ENCODE peak calls at places on chromosomes 13 and 19, in seven cellular contexts. X is epithelial cell of esophagus; W is ELF-1; A is activated CD8-positive, alpha-beta T cell treated with anti-CD3 and anti-CD28 coated beads for 36 hours; K is NCI-H146; B is dermis blood vessel endothelial cell; C is glutamatergic neuron. L is an unnamed sample.

GRCh38 chr13:71619096-71619495 is 247.9 kb downstream of the DACH1 start:
- DNase-seq in X (no peak), W (no peak), A (no peak), K (no peak), B (no peak), C (no peak), L (no peak)

GRCh38 chr19:20164456-20164855 is 2.6 kb upstream of the ZNF486 start:
- DNase-seq in X (no peak), W (no peak), A (no peak), K (no peak), B (no peak), C (no peak), L (no peak)

GRCh38 chr19:16060294-16060693 is 16.0 kb upstream of the TPM4 start:
- DNase-seq in X (no peak), W (no peak), A (no peak), K (no peak), B (no peak), C (no peak), L (no peak)

GRCh38 chr13:76991432-76991795 is 467 bp upstream of the CLN5 start:
- DNase-seq in X (peak), W (no peak), A (peak), K (peak), B (peak), C (no peak), L (no peak)

GRCh38 chr13:67076378-67076777 is 153.8 kb downstream of the PCDH9 start:
- DNase-seq in X (peak), W (no peak), A (no peak), K (no peak), B (no peak), C (no peak), L (no peak)

GRCh38 chr19:18020212-18021067 is 12.5 kb downstream of the ARRDC2 start:
- DNase-seq in X (no peak), W (no peak), A (no peak), K (no peak), B (peak), C (no peak), L (no peak)

GRCh38 chr13:99015606-99016520 is 38.0 kb upstream of the DOCK9 start:
- DNase-seq in X (peak), W (no peak), A (no peak), K (peak), B (no peak), C (no peak), L (no peak)

GRCh38 chr19:51548213-51548651 is 16.8 kb upstream of the SIGLEC6 start:
- DNase-seq in X (no peak), W (no peak), A (no peak), K (no peak), B (peak), C (no peak), L (no peak)

GRCh38 chr13:29595380-29596063 is at the start of gene SLC7A1:
- DNase-seq in X (peak), W (peak), A (peak), K (peak), B (peak), C (peak), L (peak)

GRCh38 chr19:609001-609340 is 19.3 kb downstream of the HCN2 start:
- DNase-seq in X (no peak), W (no peak), A (no peak), K (no peak), B (peak), C (no peak), L (no peak)

GRCh38 chr13:84399320-84400085 is 517.2 kb upstream of the SLITRK1 start:
- DNase-seq in X (no peak), W (peak), A (no peak), K (no peak), B (no peak), C (no peak), L (no peak)

GRCh38 chr19:10420444-10421239 is at the start of gene PDE4A:
- DNase-seq in X (peak), W (peak), A (peak), K (peak), B (peak), C (peak), L (no peak)

GRCh38 chr19:16444273-16444597 is 27.5 kb downstream of the EPS15L1 start:
- DNase-seq in X (no peak), W (no peak), A (no peak), K (no peak), B (no peak), C (no peak), L (no peak)

GRCh38 chr13:50644081-50644871 is 199.2 kb downstream of the DLEU7 start:
- DNase-seq in X (peak), W (no peak), A (no peak), K (no peak), B (no peak), C (no peak), L (peak)

GRCh38 chr19:16205205-16206045 is 7.7 kb downstream of the AP1M1 start:
- DNase-seq in X (no peak), W (no peak), A (no peak), K (no peak), B (no peak), C (no peak), L (no peak)

GRCh38 chr19:48418317-48419064 is 25.0 kb downstream of the GRIN2D start:
- DNase-seq in X (no peak), W (peak), A (peak), K (no peak), B (no peak), C (no peak), L (no peak)

GRCh38 chr19:17777840-17778620 is 16.9 kb upstream of the B3GNT3 start:
- DNase-seq in X (peak), W (peak), A (peak), K (peak), B (peak), C (peak), L (peak)

GRCh38 chr13:57443494-57443893 is 188.1 kb upstream of the PCDH17 start:
- DNase-seq in X (no peak), W (no peak), A (no peak), K (no peak), B (no peak), C (no peak), L (no peak)

GRCh38 chr19:50489461-50490011 is 12.9 kb upstream of the GARIN5A start:
- DNase-seq in X (no peak), W (no peak), A (no peak), K (no peak), B (no peak), C (no peak), L (no peak)

GRCh38 chr13:35917942-35918645 is 213.1 kb downstream of the DCLK1 start:
- DNase-seq in X (no peak), W (no peak), A (no peak), K (no peak), B (no peak), C (no peak), L (no peak)

GRCh38 chr19:2578391-2578826 is 102.5 kb downstream of the GADD45B start:
- DNase-seq in X (peak), W (peak), A (no peak), K (no peak), B (peak), C (no peak), L (peak)

GRCh38 chr13:25267715-25268114 is 19.6 kb downstream of the MTMR6 start:
- DNase-seq in X (peak), W (no peak), A (no peak), K (no peak), B (peak), C (no peak), L (no peak)

GRCh38 chr19:9940778-9941177 is 4.5 kb upstream of the OLFM2 start:
- DNase-seq in X (no peak), W (no peak), A (no peak), K (no peak), B (no peak), C (no peak), L (no peak)